ENCODE peak calls at places on chromosomes 6 and 20, in four cellular contexts. One of them, this sample, is unnamed.

GRCh38 chr20:48623906-48624265 is 203.9 kb downstream of the PREX1 start:
- DNase-seq in endothelial cell of umbilical vein: no peak
- DNase-seq in neural progenitor cell: no peak
- DNase-seq in HepG2: no peak
- DNase-seq in this sample: no peak

GRCh38 chr6:113461153-113461897 is 395.8 kb upstream of the MARCKS start:
- DNase-seq in neural progenitor cell: peak; percentile 13
- DNase-seq in HepG2: peak; percentile 9
- DNase-seq in endothelial cell of umbilical vein: peak; percentile 19
- DNase-seq in this sample: no peak

GRCh38 chr6:124226396-124226795 is 422.7 kb downstream of the NKAIN2 start:
- DNase-seq in HepG2: no peak
- DNase-seq in neural progenitor cell: no peak
- DNase-seq in endothelial cell of umbilical vein: no peak
- DNase-seq in this sample: no peak

GRCh38 chr6:18207438-18207837 is 52.2 kb downstream of the KDM1B start:
- DNase-seq in neural progenitor cell: no peak
- DNase-seq in endothelial cell of umbilical vein: no peak
- DNase-seq in HepG2: no peak
- DNase-seq in this sample: no peak

GRCh38 chr20:47054945-47055344 is 160.3 kb downstream of the EYA2 start:
- DNase-seq in HepG2: no peak
- DNase-seq in neural progenitor cell: no peak
- DNase-seq in endothelial cell of umbilical vein: no peak
- DNase-seq in this sample: no peak

GRCh38 chr6:142735182-142735581 is 209.8 kb downstream of the HIVEP2 start:
- DNase-seq in neural progenitor cell: no peak
- DNase-seq in HepG2: no peak
- DNase-seq in endothelial cell of umbilical vein: peak; percentile 90
- DNase-seq in this sample: no peak

GRCh38 chr20:10940941-10941340 is 267.1 kb upstream of the JAG1 start:
- DNase-seq in neural progenitor cell: no peak
- DNase-seq in endothelial cell of umbilical vein: no peak
- DNase-seq in HepG2: no peak
- DNase-seq in this sample: no peak

GRCh38 chr20:44959082-44959895 is 908 bp downstream of the TOMM34 start:
- DNase-seq in HepG2: peak; percentile 65
- DNase-seq in endothelial cell of umbilical vein: peak; percentile 76
- DNase-seq in neural progenitor cell: peak; percentile 67
- DNase-seq in this sample: peak; percentile 31

GRCh38 chr20:35342154-35342769 is 50.0 kb upstream of the FAM83C start:
- DNase-seq in neural progenitor cell: peak; percentile 27
- DNase-seq in endothelial cell of umbilical vein: peak; percentile 30
- DNase-seq in HepG2: no peak
- DNase-seq in this sample: no peak

GRCh38 chr6:108541843-108542795 is 18.6 kb upstream of the FOXO3 start:
- DNase-seq in neural progenitor cell: peak; percentile 82
- DNase-seq in endothelial cell of umbilical vein: peak; percentile 83
- DNase-seq in HepG2: peak; percentile 51
- DNase-seq in this sample: peak; percentile 84

GRCh38 chr6:29826271-29826670 is 1.4 kb upstream of the HLA-G start:
- DNase-seq in neural progenitor cell: no peak
- DNase-seq in endothelial cell of umbilical vein: no peak
- DNase-seq in HepG2: no peak
- DNase-seq in this sample: no peak

GRCh38 chr6:15443119-15443518 is 197.2 kb downstream of the JARID2 start:
- DNase-seq in neural progenitor cell: no peak
- DNase-seq in HepG2: no peak
- DNase-seq in endothelial cell of umbilical vein: peak; percentile 35
- DNase-seq in this sample: no peak

GRCh38 chr6:43867246-43867645 is 97.2 kb downstream of the VEGFA start:
- DNase-seq in endothelial cell of umbilical vein: no peak
- DNase-seq in neural progenitor cell: no peak
- DNase-seq in HepG2: no peak
- DNase-seq in this sample: no peak

GRCh38 chr20:50690979-50691584 is at the start of gene RIPOR3:
- DNase-seq in endothelial cell of umbilical vein: no peak
- DNase-seq in neural progenitor cell: peak; percentile 59
- DNase-seq in HepG2: no peak
- DNase-seq in this sample: no peak

GRCh38 chr6:30260036-30260504 is 46.9 kb upstream of the TRIM26 start:
- DNase-seq in HepG2: no peak
- DNase-seq in neural progenitor cell: no peak
- DNase-seq in endothelial cell of umbilical vein: no peak
- DNase-seq in this sample: no peak

GRCh38 chr6:100202417-100203194 is 208.6 kb upstream of the MCHR2 start:
- DNase-seq in HepG2: no peak
- DNase-seq in neural progenitor cell: no peak
- DNase-seq in endothelial cell of umbilical vein: peak; percentile 11
- DNase-seq in this sample: no peak

GRCh38 chr6:1771324-1771723 is 161.6 kb downstream of the FOXC1 start:
- DNase-seq in HepG2: no peak
- DNase-seq in neural progenitor cell: no peak
- DNase-seq in endothelial cell of umbilical vein: peak; percentile 81
- DNase-seq in this sample: peak; percentile 80

GRCh38 chr6:161215193-161215592 is 58.7 kb downstream of the AGPAT4 start:
- DNase-seq in HepG2: peak; percentile 13
- DNase-seq in neural progenitor cell: no peak
- DNase-seq in endothelial cell of umbilical vein: peak; percentile 16
- DNase-seq in this sample: no peak

GRCh38 chr6:1634081-1634480 is 24.4 kb downstream of the FOXC1 start:
- DNase-seq in HepG2: no peak
- DNase-seq in neural progenitor cell: no peak
- DNase-seq in endothelial cell of umbilical vein: no peak
- DNase-seq in this sample: no peak

GRCh38 chr20:33667245-33668086 is 723 bp downstream of the ACTL10 start:
- DNase-seq in endothelial cell of umbilical vein: peak; percentile 73
- DNase-seq in HepG2: no peak
- DNase-seq in neural progenitor cell: no peak
- DNase-seq in this sample: no peak

GRCh38 chr6:160300076-160300695 is 41.6 kb upstream of the SLC22A2 start:
- DNase-seq in HepG2: peak; percentile 28
- DNase-seq in neural progenitor cell: no peak
- DNase-seq in endothelial cell of umbilical vein: no peak
- DNase-seq in this sample: no peak

GRCh38 chr20:58816051-58816450 is 34.7 kb downstream of the GNAS-AS1 start:
- DNase-seq in HepG2: no peak
- DNase-seq in neural progenitor cell: no peak
- DNase-seq in endothelial cell of umbilical vein: no peak
- DNase-seq in this sample: no peak

GRCh38 chr6:163955131-163955530 is 540.6 kb downstream of the QKI start:
- DNase-seq in neural progenitor cell: no peak
- DNase-seq in HepG2: no peak
- DNase-seq in endothelial cell of umbilical vein: no peak
- DNase-seq in this sample: no peak

GRCh38 chr6:148471624-148472494 is 129.2 kb downstream of the SASH1 start:
- DNase-seq in HepG2: no peak
- DNase-seq in neural progenitor cell: no peak
- DNase-seq in endothelial cell of umbilical vein: no peak
- DNase-seq in this sample: no peak

GRCh38 chr6:11918021-11918738 is 93.9 kb upstream of the HIVEP1 start:
- DNase-seq in HepG2: no peak
- DNase-seq in neural progenitor cell: no peak
- DNase-seq in endothelial cell of umbilical vein: peak; percentile 64
- DNase-seq in this sample: no peak

GRCh38 chr6:9632026-9632425 is 782.8 kb downstream of the TFAP2A start:
- DNase-seq in neural progenitor cell: no peak
- DNase-seq in endothelial cell of umbilical vein: peak; percentile 63
- DNase-seq in HepG2: no peak
- DNase-seq in this sample: no peak

GRCh38 chr6:20933057-20933792 is 399.0 kb downstream of the CDKAL1 start:
- DNase-seq in endothelial cell of umbilical vein: no peak
- DNase-seq in neural progenitor cell: no peak
- DNase-seq in HepG2: peak; percentile 5
- DNase-seq in this sample: no peak

GRCh38 chr6:107230024-107230423 is 114.7 kb upstream of the BEND3 start:
- DNase-seq in neural progenitor cell: no peak
- DNase-seq in HepG2: no peak
- DNase-seq in endothelial cell of umbilical vein: no peak
- DNase-seq in this sample: no peak

GRCh38 chr20:6530254-6530653 is 237.2 kb upstream of the BMP2 start:
- DNase-seq in endothelial cell of umbilical vein: no peak
- DNase-seq in neural progenitor cell: no peak
- DNase-seq in HepG2: no peak
- DNase-seq in this sample: no peak

GRCh38 chr6:41577865-41578713 is 31.9 kb downstream of the FOXP4 start:
- DNase-seq in neural progenitor cell: peak; percentile 88
- DNase-seq in HepG2: peak; percentile 99
- DNase-seq in endothelial cell of umbilical vein: peak; percentile 46
- DNase-seq in this sample: peak; percentile 65

GRCh38 chr6:10441004-10441654 is 26.3 kb upstream of the TFAP2A start:
- DNase-seq in HepG2: peak; percentile 63
- DNase-seq in neural progenitor cell: no peak
- DNase-seq in endothelial cell of umbilical vein: no peak
- DNase-seq in this sample: no peak

GRCh38 chr20:50870572-50871161 is 60.6 kb downstream of the ADNP start:
- DNase-seq in HepG2: peak; percentile 73
- DNase-seq in neural progenitor cell: peak; percentile 95
- DNase-seq in endothelial cell of umbilical vein: no peak
- DNase-seq in this sample: peak; percentile 20

GRCh38 chr6:83849127-83849526 is 4.0 kb upstream of the RIPPLY2 start:
- DNase-seq in neural progenitor cell: no peak
- DNase-seq in HepG2: no peak
- DNase-seq in endothelial cell of umbilical vein: no peak
- DNase-seq in this sample: no peak

DNA sequence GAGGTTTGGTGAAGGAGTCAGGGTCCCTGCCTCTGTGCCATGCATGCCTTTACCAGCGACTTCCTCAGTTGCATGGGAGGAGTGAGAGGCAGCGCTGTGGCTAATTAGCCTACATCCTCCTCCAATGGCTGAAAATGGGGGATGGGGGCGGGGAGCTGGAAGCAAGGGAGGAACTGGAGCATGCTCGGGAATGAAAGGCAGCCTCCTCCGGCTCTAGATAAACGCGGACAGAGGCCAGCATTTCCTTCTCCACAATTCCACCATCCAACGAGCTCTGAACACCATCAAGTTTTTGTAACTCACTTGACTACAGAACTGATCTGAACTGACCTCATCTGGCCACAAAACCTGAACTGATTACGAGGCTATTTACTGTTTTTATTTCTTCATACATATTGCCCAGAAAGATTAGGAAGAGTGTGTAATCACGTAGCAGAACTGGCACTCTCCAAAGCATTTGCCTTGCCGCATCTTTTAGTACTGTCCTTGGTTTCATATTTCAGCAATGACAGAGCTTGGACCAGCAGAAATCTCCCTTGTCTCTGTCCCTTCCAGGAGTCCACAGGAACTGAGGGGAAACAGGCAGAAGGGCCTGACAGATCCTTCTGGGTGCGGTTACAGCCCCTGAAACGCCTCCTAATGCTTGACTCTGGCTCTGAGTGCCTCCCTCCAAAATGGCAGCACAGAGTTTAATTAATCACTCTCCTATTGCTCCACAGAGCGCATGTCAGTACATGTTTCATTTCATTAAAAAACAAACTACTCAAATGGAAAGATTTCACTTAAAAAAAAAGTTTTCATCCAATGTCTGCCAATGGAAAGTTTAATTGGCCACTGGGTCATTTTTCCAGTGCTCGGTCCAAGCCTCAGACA is 58.2 kb upstream of the TRAF3IP2 start:
- DNase-seq in neural progenitor cell: peak; percentile 92
- DNase-seq in HepG2: no peak
- DNase-seq in endothelial cell of umbilical vein: peak; percentile 38
- DNase-seq in this sample: peak; percentile 46
- H3K9me3 ChIP-seq in neural progenitor cell: no peaks in the 10 kb centered on the region
- H3K9me3 ChIP-seq in HepG2: no peaks in the 10 kb centered on the region
- H3K9me3 ChIP-seq in endothelial cell of umbilical vein: no peaks in the 10 kb centered on the region
- H3K9me3 ChIP-seq in this sample: no peaks in the 10 kb centered on the region

GRCh38 chr6:170113141-170113540 is 177.7 kb downstream of the DLL1 start:
- DNase-seq in neural progenitor cell: no peak
- DNase-seq in endothelial cell of umbilical vein: no peak
- DNase-seq in HepG2: no peak
- DNase-seq in this sample: no peak
- H3K9me3 ChIP-seq in neural progenitor cell: no peaks in the 10 kb centered on the region
- H3K9me3 ChIP-seq in endothelial cell of umbilical vein: no peaks in the 10 kb centered on the region
- H3K9me3 ChIP-seq in HepG2: no peaks in the 10 kb centered on the region
- H3K9me3 ChIP-seq in this sample: no peaks in the 10 kb centered on the region

DNA sequence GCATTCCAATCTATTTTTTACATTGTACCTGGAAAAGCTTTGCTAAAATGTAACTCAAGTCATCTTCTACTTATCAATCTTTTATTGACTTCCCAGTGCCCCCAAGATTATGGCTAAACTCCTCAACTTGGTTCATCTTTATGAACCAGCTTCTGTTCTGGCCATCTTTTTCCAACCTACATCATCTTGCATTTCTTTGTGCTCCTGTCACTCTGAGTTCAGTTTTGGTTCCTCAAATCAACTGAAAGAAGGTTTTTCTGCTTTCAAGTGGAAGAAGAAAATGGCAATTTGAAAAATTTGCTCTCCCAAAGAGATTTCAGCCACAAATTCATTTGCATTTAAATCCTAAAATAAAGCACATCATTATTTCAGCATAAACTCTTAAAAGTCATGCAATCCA is 41.8 kb downstream of the GPX5 start:
- DNase-seq in neural progenitor cell: no peak
- DNase-seq in endothelial cell of umbilical vein: no peak
- DNase-seq in HepG2: no peak
- DNase-seq in this sample: no peak
- H3K9me3 ChIP-seq in neural progenitor cell: no peaks in the 10 kb centered on the region
- H3K9me3 ChIP-seq in endothelial cell of umbilical vein: no peaks in the 10 kb centered on the region
- H3K9me3 ChIP-seq in HepG2: peaks cover 22% of the 10 kb centered on the region
- H3K9me3 ChIP-seq in this sample: no peaks in the 10 kb centered on the region

GRCh38 chr20:805713-806112 is 27.8 kb upstream of the FAM110A start:
- DNase-seq in neural progenitor cell: peak; percentile 70
- DNase-seq in HepG2: no peak
- DNase-seq in endothelial cell of umbilical vein: no peak
- DNase-seq in this sample: no peak
- H3K9me3 ChIP-seq in neural progenitor cell: peaks cover 23% of the 10 kb centered on the region
- H3K9me3 ChIP-seq in HepG2: peaks cover 30% of the 10 kb centered on the region
- H3K9me3 ChIP-seq in endothelial cell of umbilical vein: no peaks in the 10 kb centered on the region
- H3K9me3 ChIP-seq in this sample: peaks cover 2% of the 10 kb centered on the region